ENCODE peak calls at places on chromosome 22, in nine cellular contexts. O is suprapubic skin; P is endodermal cell; W is brain microvascular endothelial cell; B is PC-3; Z is stomach; D is naive thymus-derived CD4-positive, alpha-beta T cell; R is activated naive CD8-positive, alpha-beta T cell treated with anti-CD3 and anti-CD28 coated beads, Interleukin-2, amount 10 ng/mL, durations not matched to agents 7 days and 5 days; N is activated CD8-positive, alpha-beta memory T cell treated with anti-CD3 and anti-CD28 coated beads, Interleukin-2, amount 50 U/mL, for 48 hours. T is an unnamed sample.

GRCh38 chr22:45896153-45896951 is 80.6 kb downstream of the WNT7B start:
- DNase-seq in P (peak), W (no peak), Z (no peak), N (no peak), D (no peak), B (peak), O (no peak), R (no peak), T (no peak)

GRCh38 chr22:27474711-27475547 is 326.6 kb downstream of the MN1 start:
- DNase-seq in W (peak), R (no peak), Z (no peak), N (no peak), O (no peak), B (peak), P (peak), D (no peak), T (no peak)

GRCh38 chr22:39303358-39303757 is 16.1 kb downstream of the RPL3 start:
- DNase-seq in D (no peak), R (no peak), W (no peak), P (no peak), O (no peak), Z (no peak), N (no peak), B (no peak), T (no peak)

GRCh38 chr22:32987081-32987631 is 71.0 kb downstream of the SYN3 start:
- DNase-seq in N (no peak), Z (no peak), W (no peak), O (no peak), D (no peak), R (no peak), B (no peak), P (peak), T (no peak)

GRCh38 chr22:50303848-50304527 is 3.5 kb downstream of the PLXNB2 start:
- DNase-seq in W (no peak), D (no peak), R (no peak), Z (peak), B (peak), N (no peak), O (no peak), P (peak), T (no peak)

GRCh38 chr22:33884829-33885228 is 35.4 kb downstream of the LARGE1 start:
- DNase-seq in O (no peak), P (no peak), Z (no peak), D (no peak), N (no peak), R (no peak), B (no peak), W (no peak), T (no peak)

GRCh38 chr22:38871360-38872171 is 450 bp downstream of the CBX6 start:
- DNase-seq in N (peak), D (peak), W (no peak), R (peak), Z (peak), O (peak), B (no peak), P (peak), T (no peak)

GRCh38 chr22:38069372-38070249 is 12.4 kb downstream of the PICK1 start:
- DNase-seq in N (no peak), D (no peak), P (peak), O (peak), W (peak), R (no peak), Z (no peak), B (no peak), T (no peak)

GRCh38 chr22:37338539-37339246 is 56.4 kb downstream of the CYTH4 start:
- DNase-seq in N (no peak), B (peak), P (no peak), R (no peak), D (no peak), O (no peak), W (no peak), Z (peak), T (no peak)

GRCh38 chr22:37792494-37792893 is 15.2 kb upstream of the GCAT start:
- DNase-seq in D (no peak), Z (no peak), P (no peak), O (no peak), W (no peak), N (no peak), B (no peak), R (no peak), T (no peak)

GRCh38 chr22:50696251-50696798 is 23.7 kb downstream of the SHANK3 start:
- DNase-seq in W (no peak), O (peak), P (no peak), Z (no peak), D (no peak), R (no peak), N (no peak), B (no peak), T (no peak)

GRCh38 chr22:30491381-30491780 is 14.1 kb downstream of the SEC14L4 start:
- DNase-seq in R (no peak), D (no peak), Z (no peak), W (no peak), N (no peak), O (no peak), P (no peak), B (no peak), T (no peak)

GRCh38 chr22:41976070-41976901 is 7.0 kb downstream of the SEPTIN3 start:
- DNase-seq in B (no peak), O (no peak), W (no peak), P (peak), R (peak), Z (peak), D (no peak), N (peak), T (no peak)

GRCh38 chr22:46390652-46391301 is 55.3 kb downstream of the TRMU start:
- DNase-seq in R (no peak), N (no peak), Z (peak), O (no peak), W (peak), P (peak), B (peak), D (no peak), T (no peak)

GRCh38 chr22:45867118-45867905 is 109.7 kb downstream of the WNT7B start:
- DNase-seq in W (no peak), D (no peak), R (no peak), O (no peak), Z (peak), P (peak), B (no peak), N (no peak), T (no peak)

T was measured in Jurkat, Clone E6-1.